ENCODE peak calls at places on chromosome 11, in eight cellular contexts. U, Q, A, I, S, M, H and C are unnamed samples. For H3K4me1, the result is how much of the 10 kb centered on the place peaks cover.

GRCh38 chr11:84384637-84385227 is 1098.6 kb upstream of the CCDC90B start:
- DNase-seq in U (no peak), Q (peak), A (peak), I (no peak), S (no peak), M (peak), H (peak), C (peak)

GRCh38 chr11:86596861-86597632 is 75.4 kb downstream of the ME3 start:
- DNase-seq in U (no peak), Q (no peak), A (no peak), I (no peak), S (no peak), M (no peak), H (peak), C (no peak)

GRCh38 chr11:69443138-69443967 is 38.1 kb upstream of the LINC01488 start:
- DNase-seq in U (peak), Q (peak), A (peak), I (peak), S (peak), M (peak), H (peak), C (peak)

GRCh38 chr11:57597971-57598830 is 716 bp downstream of the SERPING1 start:
- DNase-seq in U (peak), Q (peak), A (no peak), I (no peak), S (peak), M (peak), H (peak), C (peak)

GRCh38 chr11:833114-833791 is 501 bp downstream of the CD151 start:
- DNase-seq in U (no peak), Q (peak), A (peak), I (no peak), S (peak), M (peak), H (peak), C (no peak)

GRCh38 chr11:102914238-102915043 is 39.7 kb upstream of the MMP12 start:
- DNase-seq in U (no peak), Q (no peak), A (no peak), I (no peak), S (no peak), M (peak), H (peak), C (no peak)

GRCh38 chr11:93481279-93481678 is 61.9 kb downstream of the SMCO4 start:
- DNase-seq in U (no peak), Q (no peak), A (no peak), I (no peak), S (no peak), M (no peak), H (no peak), C (no peak)

GRCh38 chr11:125451400-125452124 is 44.5 kb downstream of the FEZ1 start:
- DNase-seq in U (no peak), Q (no peak), A (no peak), I (no peak), S (no peak), M (peak), H (peak), C (peak)

GRCh38 chr11:32266611-32267010 is 168.7 kb downstream of the WT1 start:
- DNase-seq in U (no peak), Q (no peak), A (no peak), I (no peak), S (no peak), M (peak), H (peak), C (no peak)

GRCh38 chr11:87966744-87967143 is 208.5 kb downstream of the RAB38 start:
- DNase-seq in U (no peak), Q (no peak), A (no peak), I (no peak), S (no peak), M (no peak), H (peak), C (no peak)

GRCh38 chr11:85595285-85595884 is 31.8 kb downstream of the DLG2 start:
- DNase-seq in U (no peak), Q (no peak), A (no peak), I (no peak), S (no peak), M (peak), H (peak), C (no peak)

GRCh38 chr11:125724125-125724524 is 22.0 kb upstream of the PATE1 start:
- DNase-seq in U (no peak), Q (no peak), A (no peak), I (no peak), S (no peak), M (no peak), H (peak), C (no peak)

GRCh38 chr11:34242037-34242625 is 115.7 kb downstream of the ABTB2 start:
- DNase-seq in U (no peak), Q (no peak), A (no peak), I (no peak), S (no peak), M (peak), H (no peak), C (no peak)

GRCh38 chr11:62124186-62125113 is 639 bp downstream of the INCENP start:
- DNase-seq in U (no peak), Q (no peak), A (no peak), I (no peak), S (no peak), M (peak), H (peak), C (no peak)

GRCh38 chr11:62120001-62120400 is 3.8 kb upstream of the INCENP start:
- DNase-seq in U (no peak), Q (no peak), A (no peak), I (no peak), S (peak), M (no peak), H (no peak), C (no peak)

GRCh38 chr11:62123669-62124185 is at the start of gene INCENP:
- DNase-seq in U (peak), Q (peak), A (peak), I (peak), S (peak), M (peak), H (peak), C (peak)

GRCh38 chr11:62120466-62120865 is 3.3 kb upstream of the INCENP start:
- DNase-seq in U (no peak), Q (no peak), A (no peak), I (no peak), S (no peak), M (no peak), H (no peak), C (no peak)

DNA sequence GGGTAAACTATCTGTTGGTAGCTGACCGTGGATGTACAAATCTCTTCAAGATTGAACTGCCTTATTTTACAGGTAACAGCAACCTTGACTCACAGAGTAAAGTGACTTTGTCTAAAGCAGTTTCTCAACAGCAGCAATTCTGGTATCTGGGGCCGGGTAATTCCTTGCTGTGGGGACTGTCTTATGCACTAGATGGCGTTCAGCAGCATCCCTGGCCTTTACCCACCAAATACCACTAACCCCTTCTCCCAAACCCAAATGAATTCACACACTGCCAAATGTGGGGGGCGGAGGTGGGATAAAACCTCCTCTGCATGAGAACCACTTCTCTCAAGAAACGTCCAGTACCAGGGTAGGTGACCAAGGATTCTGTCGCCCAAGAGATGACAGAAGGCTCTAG is 1.7 kb upstream of the INCENP start:
- DNase-seq in U (no peak), Q (no peak), A (no peak), I (no peak), S (no peak), M (no peak), H (no peak), C (no peak)
- TF ChIP-seq CTCF in U (no peak), Q (no peak), A (no peak), I (no peak), S (no peak), M (peak), H (peak), C (no peak)

DNA sequence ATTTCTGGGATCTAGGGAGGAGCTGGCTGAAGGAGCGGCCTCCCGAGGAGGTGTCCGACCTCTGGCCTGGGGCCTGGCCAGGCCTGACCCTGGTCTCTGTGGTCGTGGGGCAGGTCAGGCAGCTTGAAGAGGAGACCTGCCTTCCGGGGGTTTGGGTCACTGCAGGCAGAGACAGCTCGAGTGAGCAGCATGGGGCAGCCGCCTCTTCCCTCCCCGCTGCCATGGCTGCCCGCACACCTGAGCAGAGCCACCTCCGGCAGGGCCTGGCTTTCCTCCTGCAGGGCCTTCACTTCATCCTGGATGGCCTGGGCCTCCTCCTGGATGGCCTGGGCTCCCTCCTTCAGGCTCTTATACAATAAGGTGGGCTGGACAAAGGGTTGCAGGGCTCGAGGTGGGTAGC is 8.0 kb upstream of the NAALADL1 start:
- DNase-seq in U (no peak), Q (no peak), A (no peak), I (no peak), S (no peak), M (no peak), H (no peak), C (no peak)
- H3K27ac ChIP-seq in U (no peak), Q (no peak), A (no peak), I (no peak), S (no peak), M (no peak), H (peak), C (no peak)

GRCh38 chr11:46180741-46181140 is 59.5 kb upstream of the PHF21A start:
- DNase-seq in U (no peak), Q (no peak), A (no peak), I (no peak), S (no peak), M (no peak), H (no peak), C (no peak)

GRCh38 chr11:46178542-46178941 is 57.3 kb upstream of the PHF21A start:
- DNase-seq in U (no peak), Q (no peak), A (no peak), I (no peak), S (no peak), M (no peak), H (no peak), C (no peak)

GRCh38 chr11:46183819-46184218 is 62.6 kb upstream of the PHF21A start:
- DNase-seq in U (no peak), Q (no peak), A (no peak), I (no peak), S (no peak), M (no peak), H (no peak), C (no peak)

GRCh38 chr11:46181387-46181786 is 60.1 kb upstream of the PHF21A start:
- DNase-seq in U (no peak), Q (no peak), A (no peak), I (no peak), S (no peak), M (no peak), H (no peak), C (no peak)

DNA sequence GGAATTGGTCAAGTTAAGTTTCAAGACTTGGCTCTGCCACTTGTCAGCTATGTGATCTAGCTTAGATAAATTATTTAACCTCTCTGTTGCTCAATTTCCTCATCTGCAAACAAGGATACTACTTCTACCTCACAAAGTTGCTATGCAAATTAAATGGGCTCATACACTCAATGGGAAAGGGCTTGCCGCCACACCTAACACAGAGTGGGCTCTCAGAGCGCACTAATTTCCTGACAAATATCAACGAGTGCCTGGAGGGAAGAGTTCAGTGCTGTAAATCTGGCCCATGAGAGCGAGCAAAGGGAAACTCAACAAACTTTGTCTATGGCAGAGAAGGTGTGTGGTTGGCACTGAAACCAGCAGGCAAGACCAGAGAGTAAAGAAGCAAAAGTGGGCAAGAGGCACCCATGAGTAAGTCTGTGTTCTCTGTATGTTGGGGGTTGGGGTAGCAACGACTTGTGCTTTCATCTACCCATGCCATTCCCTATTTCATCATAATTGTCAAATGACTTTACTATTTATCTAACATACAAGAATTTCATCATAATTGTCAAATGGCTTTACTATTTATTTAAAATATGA is 60.7 kb upstream of the PHF21A start:
- DNase-seq in U (no peak), Q (no peak), A (no peak), I (no peak), S (no peak), M (no peak), H (no peak), C (no peak)
- H3K4me1 ChIP-seq in U (under half), Q (under half), A (under half), I (under half), S (under half), M (under half), H (under half), C (under half)

GRCh38 chr11:61752925-61753551 is 602 bp downstream of the MYRF start:
- DNase-seq in U (no peak), Q (no peak), A (no peak), I (no peak), S (no peak), M (no peak), H (no peak), C (no peak)

GRCh38 chr11:61753672-61754071 is 1.2 kb downstream of the MYRF start:
- DNase-seq in U (no peak), Q (no peak), A (no peak), I (no peak), S (no peak), M (no peak), H (no peak), C (no peak)

GRCh38 chr11:61750631-61751273 is 1.7 kb upstream of the MYRF start:
- DNase-seq in U (no peak), Q (no peak), A (no peak), I (no peak), S (no peak), M (no peak), H (no peak), C (no peak)

GRCh38 chr11:61751384-61751783 is 1.1 kb upstream of the MYRF start:
- DNase-seq in U (no peak), Q (no peak), A (no peak), I (no peak), S (no peak), M (no peak), H (no peak), C (no peak)

GRCh38 chr11:61752117-61752924 is at the start of gene MYRF:
- DNase-seq in U (no peak), Q (no peak), A (peak), I (no peak), S (peak), M (peak), H (peak), C (no peak)
- TF ChIP-seq CTCF in U (peak), Q (peak), A (peak), I (peak), S (peak), M (peak), H (peak), C (peak)

GRCh38 chr11:118883368-118884071 is at the start of gene CXCR5:
- DNase-seq in U (no peak), Q (no peak), A (no peak), I (no peak), S (no peak), M (no peak), H (no peak), C (no peak)
- H3K27ac ChIP-seq in U (peak), Q (no peak), A (no peak), I (no peak), S (no peak), M (no peak), H (no peak), C (no peak)

DNA sequence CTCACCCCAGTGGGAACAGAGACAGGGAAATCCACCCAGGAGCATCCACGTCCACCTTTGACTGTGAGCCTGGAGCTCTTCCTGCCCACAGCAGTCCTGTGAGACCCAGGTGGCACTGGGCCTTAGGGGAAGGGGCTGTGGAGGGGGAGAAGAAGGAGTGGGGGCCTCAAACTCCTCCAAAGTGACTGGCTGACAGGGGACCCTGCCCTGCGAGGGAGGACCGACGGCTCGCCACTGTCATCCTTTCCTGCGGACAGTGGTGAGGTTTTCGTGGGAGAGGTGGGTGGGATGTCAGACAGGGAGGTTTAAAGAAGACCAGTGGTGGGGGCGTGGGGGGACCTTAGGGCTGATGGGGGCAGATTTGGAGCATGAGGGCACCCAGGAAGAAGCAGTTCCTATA is 92.5 kb upstream of the LMO1 start:
- DNase-seq in U (no peak), Q (no peak), A (no peak), I (no peak), S (no peak), M (no peak), H (no peak), C (no peak)
- H3K4me1 ChIP-seq in U (under half), Q (under half), A (under half), I (under half), S (under half), M (under half), H (under half), C (under half)

GRCh38 chr11:122910775-122911174 is 28.2 kb downstream of the JHY start:
- DNase-seq in U (no peak), Q (no peak), A (no peak), I (no peak), S (no peak), M (peak), H (peak), C (no peak)
- TF ChIP-seq CTCF in U (peak), Q (no peak), A (no peak), I (no peak), S (no peak), M (peak), H (peak), C (peak)